ENCODE peak calls at places on chromosome 20, in six cellular contexts. G is WTC11, R is H1, W is K562, X is HepG2, L is GM12878. A is an unnamed sample.

GRCh38 chr20:37333130-37333847 is 12.7 kb upstream of the SRC start:
- DNase-seq in G (no peak), R (no peak), W (no peak), X (no peak), L (no peak), A (no peak)

GRCh38 chr20:16368645-16369292 is 204.5 kb downstream of the KIF16B start:
- DNase-seq in G (no peak), R (no peak), W (no peak), X (peak), L (no peak), A (peak)

GRCh38 chr20:50980071-50980681 is 21.6 kb downstream of the MOCS3 start:
- DNase-seq in G (no peak), R (no peak), W (no peak), X (peak), L (no peak), A (no peak)

GRCh38 chr20:50491926-50492634 is 18.1 kb upstream of the PTPN1 start:
- DNase-seq in G (no peak), R (no peak), W (no peak), X (no peak), L (no peak), A (no peak)

GRCh38 chr20:58342104-58342945 is 32.8 kb downstream of the RAB22A start:
- DNase-seq in G (no peak), R (no peak), W (no peak), X (no peak), L (no peak), A (no peak)

GRCh38 chr20:24118781-24119175 is 130.2 kb upstream of the GGTLC1 start:
- DNase-seq in G (no peak), R (no peak), W (no peak), X (no peak), L (no peak), A (no peak)

GRCh38 chr20:62616728-62617621 is 25.3 kb upstream of the SLCO4A1 start:
- DNase-seq in G (peak), R (no peak), W (peak), X (peak), L (no peak), A (peak)

GRCh38 chr20:22681591-22682248 is 97.3 kb upstream of the FOXA2 start:
- DNase-seq in G (no peak), R (no peak), W (no peak), X (no peak), L (no peak), A (no peak)

GRCh38 chr20:62416651-62417637 is 9.9 kb upstream of the CABLES2 start:
- DNase-seq in G (no peak), R (no peak), W (no peak), X (no peak), L (no peak), A (no peak)

GRCh38 chr20:2606507-2607006 is 45.9 kb upstream of the NOP56 start:
- DNase-seq in G (no peak), R (no peak), W (no peak), X (no peak), L (no peak), A (peak)

GRCh38 chr20:18404172-18404571 is 62.7 kb downstream of the DZANK1 start:
- DNase-seq in G (no peak), R (no peak), W (no peak), X (no peak), L (no peak), A (no peak)

GRCh38 chr20:62479218-62479617 is 3.4 kb upstream of the GATA5 start:
- DNase-seq in G (no peak), R (no peak), W (no peak), X (no peak), L (no peak), A (no peak)

GRCh38 chr20:15232243-15232642 is 894.8 kb upstream of the FLRT3 start:
- DNase-seq in G (no peak), R (no peak), W (no peak), X (no peak), L (no peak), A (no peak)

GRCh38 chr20:15235799-15236198 is 898.4 kb upstream of the FLRT3 start:
- DNase-seq in G (no peak), R (no peak), W (no peak), X (no peak), L (no peak), A (no peak)

GRCh38 chr20:15240801-15241200 is 903.4 kb upstream of the FLRT3 start:
- DNase-seq in G (no peak), R (no peak), W (no peak), X (no peak), L (no peak), A (no peak)

GRCh38 chr20:15239542-15240206 is 902.3 kb upstream of the FLRT3 start:
- DNase-seq in G (no peak), R (no peak), W (no peak), X (no peak), L (no peak), A (no peak)

GRCh38 chr20:15236812-15237211 is 899.4 kb upstream of the FLRT3 start:
- DNase-seq in G (peak), R (peak), W (no peak), X (peak), L (peak), A (peak)
- TF ChIP-seq CREB1 in G (no peak), R (no peak), W (no peak), X (no peak), L (no peak), A (no peak)

DNA sequence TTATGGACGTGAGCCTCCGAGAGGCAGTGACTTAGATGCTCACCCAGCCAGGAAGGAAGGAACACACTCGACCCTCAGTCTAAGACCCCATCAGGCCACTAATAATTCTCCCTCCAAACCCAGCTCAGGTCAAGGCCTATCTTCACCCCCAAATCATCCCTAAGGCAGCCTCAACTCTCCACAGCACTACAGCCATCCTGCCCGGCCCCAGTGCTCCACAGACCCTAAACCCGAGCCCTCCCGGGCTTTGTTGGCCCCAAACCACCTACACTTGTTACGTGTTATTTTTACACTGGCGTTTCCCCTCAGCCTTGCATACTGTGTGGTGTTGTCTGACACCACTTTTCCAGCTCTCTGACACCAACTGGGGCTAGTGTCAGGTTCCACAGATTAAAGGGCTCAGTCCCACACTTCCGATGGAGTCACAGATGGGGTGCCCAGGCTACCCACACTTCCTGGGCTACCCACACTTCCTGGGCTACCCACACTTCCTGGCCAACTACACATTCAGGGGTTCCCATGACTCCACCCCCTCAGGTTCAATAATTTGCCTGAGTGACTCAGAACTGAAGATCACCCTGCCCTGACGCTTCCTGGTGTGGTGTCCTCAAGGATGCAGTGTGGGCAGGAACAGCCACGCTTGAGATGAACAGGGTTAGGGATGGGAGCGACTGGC is 25.3 kb downstream of the RBCK1 start:
- DNase-seq in G (no peak), R (no peak), W (no peak), X (no peak), L (peak), A (no peak)
- TF ChIP-seq CREB1 in G (no peak), R (no peak), W (no peak), X (no peak), L (peak), A (no peak)

DNA sequence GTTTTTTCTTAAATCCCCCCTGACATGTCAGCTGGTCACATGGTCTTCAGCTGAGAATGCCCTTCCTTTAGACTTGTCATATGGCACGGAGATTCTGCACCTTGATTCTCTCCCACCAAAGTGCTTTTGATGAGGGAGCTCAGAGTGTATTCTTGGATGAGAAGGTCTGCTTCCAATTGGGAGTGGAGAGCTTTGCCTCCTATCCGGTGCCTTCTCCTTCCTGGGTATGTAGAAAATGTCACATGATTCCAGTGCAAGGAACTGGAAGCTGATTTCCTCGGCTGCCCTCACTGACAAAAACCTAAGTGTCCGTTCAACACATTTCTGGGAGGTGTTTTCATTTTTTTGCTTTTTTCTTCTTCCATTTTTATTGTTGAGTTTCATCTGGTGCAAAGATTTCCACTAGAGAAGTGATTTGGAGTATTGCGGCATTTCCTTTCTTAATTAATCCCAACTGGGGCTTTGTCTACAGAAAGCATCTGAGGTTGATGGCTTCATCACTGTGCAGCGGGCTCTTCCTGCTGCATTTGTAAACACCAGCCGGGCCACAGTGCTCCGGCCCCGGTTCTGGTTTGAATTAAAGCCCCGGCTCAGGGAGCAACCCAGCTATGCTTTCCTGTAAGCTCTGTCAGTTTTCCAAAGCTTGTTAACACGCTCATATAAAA is 197.3 kb downstream of the TFAP2C start:
- DNase-seq in G (no peak), R (no peak), W (no peak), X (no peak), L (no peak), A (no peak)
- TF ChIP-seq CREB1 in G (no peak), R (no peak), W (no peak), X (no peak), L (no peak), A (no peak)

DNA sequence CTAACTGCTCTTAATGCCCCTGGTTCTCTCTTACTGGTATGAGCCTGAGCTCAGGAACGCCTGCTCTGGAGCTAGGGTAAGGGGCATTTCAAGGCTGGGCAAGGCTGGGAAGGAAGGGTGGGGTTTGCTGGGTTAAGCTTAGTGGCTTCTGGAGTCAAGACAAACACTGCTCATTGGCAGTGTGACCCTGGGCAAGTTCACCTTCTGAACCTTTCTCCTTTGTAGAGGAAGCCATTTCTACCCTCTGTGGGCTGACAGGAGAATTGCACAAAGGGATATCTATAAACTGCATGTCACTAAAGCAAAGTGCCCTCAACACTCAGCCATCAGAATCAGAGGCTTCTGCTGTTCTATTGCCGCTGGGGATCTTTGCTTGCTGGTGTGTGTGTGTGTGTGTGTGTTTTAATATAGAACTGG is 20.3 kb upstream of the LRRN4 start:
- DNase-seq in G (no peak), R (no peak), W (peak), X (peak), L (no peak), A (peak)
- TF ChIP-seq CREB1 in G (no peak), R (no peak), W (no peak), X (no peak), L (no peak), A (no peak)